ENCODE peak calls at places on chromosomes 2 and 18, in ten cellular contexts. G is GM23338; T is keratinocyte; I is A549; J is kidney; F is stomach; M is Caco-2; Z is sigmoid colon; X is CD8-positive, alpha-beta T cell; R is lower lobe of right lung. K is an unnamed sample.

GRCh38 chr18:45793295-45793965 is 32.0 kb upstream of the SIGLEC15 start:
- DNase-seq in X (no peak), T (peak; percentile 96), G (peak; percentile 2), Z (no peak), I (peak; percentile 66), M (peak; percentile 45), F (no peak), J (no peak), R (no peak), K (no peak)

GRCh38 chr2:132977812-132978529 is 308.0 kb upstream of the LYPD1 start:
- DNase-seq in I (no peak), T (no peak), M (no peak), G (no peak), F (no peak), X (no peak), J (no peak), Z (no peak), R (no peak), K (no peak)

GRCh38 chr2:106108351-106108750 is 85.8 kb downstream of the UXS1 start:
- DNase-seq in F (no peak), G (no peak), R (no peak), Z (no peak), M (peak; percentile 21), I (no peak), X (no peak), J (no peak), T (no peak), K (peak; percentile 63)

GRCh38 chr2:223027442-223027841 is 24.5 kb upstream of the KCNE4 start:
- DNase-seq in X (no peak), G (no peak), Z (no peak), I (no peak), T (no peak), F (peak; percentile 38), M (no peak), J (no peak), R (no peak), K (no peak)

GRCh38 chr2:101827246-101827645 is 129.7 kb downstream of the MAP4K4 start:
- DNase-seq in M (peak; percentile 57), F (no peak), J (no peak), T (no peak), R (no peak), G (no peak), Z (no peak), I (no peak), X (no peak), K (no peak)

GRCh38 chr2:30226144-30227032 is 4.9 kb upstream of the LBH start:
- DNase-seq in Z (peak; percentile 52), J (no peak), G (no peak), I (no peak), M (no peak), R (no peak), X (no peak), T (no peak), F (no peak), K (no peak)

GRCh38 chr2:71736091-71736878 is 282.9 kb downstream of the DYSF start:
- DNase-seq in M (no peak), Z (peak; percentile 69), T (no peak), J (no peak), F (no peak), R (no peak), X (no peak), G (no peak), I (no peak), K (no peak)

GRCh38 chr2:199019898-199020507 is 437.7 kb downstream of the SATB2 start:
- DNase-seq in Z (no peak), F (no peak), X (no peak), J (no peak), I (peak; percentile 1), G (peak; percentile 71), T (no peak), M (peak; percentile 14), R (no peak), K (peak; percentile 34)

GRCh38 chr2:240920783-240921231 is 14.7 kb downstream of the CROCC2 start:
- DNase-seq in I (no peak), T (no peak), J (peak; percentile 58), G (no peak), R (peak; percentile 45), Z (peak; percentile 68), M (no peak), X (no peak), F (peak; percentile 17), K (peak; percentile 10)

GRCh38 chr2:27241761-27242613 is 20.9 kb downstream of the SLC30A3 start:
- DNase-seq in J (no peak), X (no peak), T (no peak), M (no peak), F (no peak), I (no peak), Z (no peak), R (no peak), G (no peak), K (no peak)

GRCh38 chr18:5196253-5197031 is 615 bp downstream of the AKAIN1 start:
- DNase-seq in X (no peak), Z (no peak), M (no peak), T (no peak), G (peak; percentile 74), R (no peak), I (no peak), F (no peak), J (no peak), K (no peak)

GRCh38 chr18:78521136-78521535 is 458.5 kb upstream of the SALL3 start:
- DNase-seq in F (no peak), G (no peak), T (no peak), X (no peak), Z (no peak), J (no peak), I (no peak), R (no peak), M (no peak), K (no peak)

GRCh38 chr18:7467708-7468466 is 99.2 kb upstream of the PTPRM start:
- DNase-seq in G (no peak), Z (no peak), R (no peak), M (no peak), X (no peak), T (no peak), I (no peak), F (no peak), J (no peak), K (no peak)

GRCh38 chr18:41899535-41899934 is 55.5 kb upstream of the PIK3C3 start:
- DNase-seq in R (no peak), G (peak; percentile 3), M (no peak), T (no peak), Z (no peak), J (no peak), X (no peak), F (no peak), I (no peak), K (no peak)

GRCh38 chr2:30766666-30767065 is 40.6 kb downstream of the CAPN13 start:
- DNase-seq in R (no peak), M (no peak), X (no peak), T (no peak), I (no peak), F (peak; percentile 4), Z (no peak), J (no peak), G (no peak), K (no peak)

DNA sequence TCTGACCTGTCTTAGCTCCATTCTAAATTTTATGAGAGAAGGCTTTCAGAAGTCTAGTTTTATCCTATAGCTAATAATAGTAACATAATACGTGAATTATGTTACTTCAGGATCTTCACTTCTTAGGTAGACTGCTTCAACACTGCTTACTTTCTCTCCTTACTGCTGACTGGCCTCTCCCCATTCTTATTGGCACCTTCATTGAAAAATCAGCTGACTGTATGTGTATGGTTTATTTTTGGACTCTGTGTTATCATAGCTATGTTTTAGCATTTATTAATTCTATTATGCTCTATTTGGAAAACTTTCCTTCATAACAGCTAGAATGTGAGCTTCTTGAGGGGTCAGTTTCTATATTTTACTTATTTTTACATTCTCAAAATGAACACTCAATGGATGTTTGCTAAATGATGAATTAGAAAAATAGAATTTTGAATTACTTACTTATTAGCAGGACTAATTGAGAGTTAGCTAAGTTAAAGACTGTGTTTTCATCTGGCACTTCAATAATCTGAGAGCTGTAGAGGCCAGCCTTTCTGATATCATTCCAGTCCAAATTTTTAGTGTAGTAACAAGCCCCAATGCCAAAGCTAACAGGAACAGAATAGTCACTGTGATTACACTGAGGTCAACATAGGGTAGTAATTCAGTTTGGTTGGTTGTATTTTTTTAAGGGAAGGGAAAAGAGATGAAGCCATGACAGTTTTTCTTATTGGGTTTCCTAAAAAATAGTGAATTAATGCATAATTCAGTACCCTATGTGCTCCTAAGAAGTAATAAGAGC is 92.3 kb downstream of the TTC27 start:
- DNase-seq in R (no peak), Z (no peak), J (no peak), F (no peak), I (no peak), G (no peak), T (no peak), X (no peak), M (no peak), K (no peak)
- H3K4me1 ChIP-seq in R (no peaks in the 10 kb centered on the region), Z (peaks cover 17% of the 10 kb centered on the region), J (no peaks in the 10 kb centered on the region), F (no peaks in the 10 kb centered on the region), I (no peaks in the 10 kb centered on the region), G (no peaks in the 10 kb centered on the region), T (peaks cover 11% of the 10 kb centered on the region), X (no peaks in the 10 kb centered on the region), M (no peaks in the 10 kb centered on the region), K (peaks cover 12% of the 10 kb centered on the region)

GRCh38 chr2:42360493-42360889 is 526 bp downstream of the COX7A2L start:
- DNase-seq in M (no peak), Z (no peak), R (no peak), J (no peak), T (no peak), G (no peak), F (no peak), I (no peak), X (no peak), K (no peak)
- H3K4me1 ChIP-seq in M (peaks cover 8% of the 10 kb centered on the region), Z (peaks cover 27% of the 10 kb centered on the region), R (peaks cover 26% of the 10 kb centered on the region), J (peaks cover 6% of the 10 kb centered on the region), T (peaks cover 9% of the 10 kb centered on the region), G (peaks cover 19% of the 10 kb centered on the region), F (peaks cover 26% of the 10 kb centered on the region), I (peaks cover 19% of the 10 kb centered on the region), X (peaks cover 33% of the 10 kb centered on the region), K (peaks cover 24% of the 10 kb centered on the region)

GRCh38 chr2:9315280-9315847 is 108.0 kb downstream of the ITGB1BP1 start:
- DNase-seq in G (peak; percentile 27), F (no peak), T (peak; percentile 83), Z (no peak), R (no peak), X (no peak), I (no peak), J (peak; percentile 76), M (peak; percentile 41), K (no peak)
- H3K4me1 ChIP-seq in G (peaks cover 4% of the 10 kb centered on the region), F (peaks cover 23% of the 10 kb centered on the region), T (peaks cover 60% of the 10 kb centered on the region), Z (peaks cover 53% of the 10 kb centered on the region), R (peaks cover 26% of the 10 kb centered on the region), X (no peaks in the 10 kb centered on the region), I (peaks cover 25% of the 10 kb centered on the region), J (peaks cover 33% of the 10 kb centered on the region), M (peaks cover 9% of the 10 kb centered on the region), K (peaks cover 9% of the 10 kb centered on the region)

DNA sequence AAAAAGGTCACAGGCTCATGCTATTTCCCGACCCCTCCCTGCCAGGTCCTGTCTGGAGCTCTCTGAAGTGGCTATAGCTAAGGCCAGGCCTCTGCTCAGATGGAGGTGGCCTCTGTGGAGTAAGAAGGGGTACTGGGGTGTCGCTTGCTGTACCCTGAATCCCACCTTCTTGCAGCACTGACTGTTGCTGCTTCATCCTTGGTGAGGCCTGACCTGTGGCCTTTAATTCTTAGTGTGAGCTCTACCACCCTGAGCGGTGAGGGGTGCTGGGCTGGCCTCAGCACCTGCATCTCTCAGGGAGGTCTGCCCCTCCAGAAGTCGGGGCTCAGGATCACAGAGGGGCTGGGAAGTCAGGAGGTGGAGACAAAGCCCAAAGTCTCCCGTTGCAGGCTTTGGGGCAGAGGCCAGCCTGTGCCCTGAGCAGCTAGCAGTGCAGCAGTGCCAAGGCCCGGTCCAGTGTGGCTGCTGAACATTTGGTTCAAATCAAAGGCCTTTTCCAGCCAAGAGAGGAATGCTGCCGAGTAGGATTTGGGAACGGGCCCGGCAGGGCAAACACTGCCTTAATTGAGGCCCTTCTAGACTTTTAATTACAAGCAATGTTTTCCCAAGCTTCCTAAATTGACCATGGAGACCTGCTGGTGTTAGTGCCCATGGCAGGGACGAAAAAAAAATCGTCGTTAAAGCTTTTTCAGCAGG is 133.5 kb upstream of the HAAO start:
- DNase-seq in F (peak; percentile 85), G (peak; percentile 17), T (no peak), M (no peak), Z (no peak), X (no peak), I (no peak), R (no peak), J (no peak), K (no peak)
- H3K4me1 ChIP-seq in F (peaks cover 81% of the 10 kb centered on the region), G (peaks cover 58% of the 10 kb centered on the region), T (peaks cover 51% of the 10 kb centered on the region), M (peaks cover 84% of the 10 kb centered on the region), Z (peaks cover 92% of the 10 kb centered on the region), X (no peaks in the 10 kb centered on the region), I (peaks cover 41% of the 10 kb centered on the region), R (peaks cover 85% of the 10 kb centered on the region), J (peaks cover 88% of the 10 kb centered on the region), K (peaks cover 92% of the 10 kb centered on the region)